ENCODE peak calls at places on chromosomes 5 and 9, in four cellular contexts. K is K562, Y is H1, J is GM12878. Q is an unnamed sample.

GRCh38 chr9:8627944-8628679 is 828.5 kb upstream of the DMAC1 start:
- DNase-seq in J (no peak), Y (no peak), K (no peak), Q (no peak)

GRCh38 chr5:160165137-160166068 is 46.2 kb upstream of the PWWP2A start:
- DNase-seq in J (no peak), K (no peak), Y (no peak), Q (peak)

GRCh38 chr5:1414311-1415058 is 30.8 kb downstream of the SLC6A3 start:
- DNase-seq in J (no peak), K (peak), Y (no peak), Q (no peak)

GRCh38 chr5:55650391-55650790 is 61.7 kb downstream of the SLC38A9 start:
- DNase-seq in K (no peak), J (no peak), Y (no peak), Q (no peak)

GRCh38 chr9:69136185-69136584 is 37.9 kb upstream of the TJP2 start:
- DNase-seq in J (no peak), Y (no peak), K (no peak), Q (no peak)

GRCh38 chr9:13721481-13722235 is 442.2 kb upstream of the MPDZ start:
- DNase-seq in J (no peak), K (no peak), Y (no peak), Q (no peak)

GRCh38 chr5:96968074-96968473 is 32.2 kb downstream of the LNPEP start:
- DNase-seq in J (no peak), Y (no peak), K (no peak), Q (peak)

GRCh38 chr5:175264406-175264805 is 179.6 kb downstream of the DRD1 start:
- DNase-seq in J (no peak), Y (no peak), K (no peak), Q (no peak)

GRCh38 chr5:57174850-57175525 is 1.1 kb downstream of the GPBP1 start:
- DNase-seq in J (no peak), Y (no peak), K (no peak), Q (no peak)

GRCh38 chr9:21383627-21384026 is 1.6 kb downstream of the IFNA2 start:
- DNase-seq in J (no peak), K (no peak), Y (no peak), Q (no peak)

GRCh38 chr9:98372077-98372812 is 116.8 kb upstream of the TBC1D2 start:
- DNase-seq in J (no peak), Y (no peak), K (no peak), Q (no peak)

GRCh38 chr5:98839469-98840383 is 66.3 kb downstream of the RGMB start:
- DNase-seq in J (no peak), Y (no peak), K (no peak), Q (no peak)

GRCh38 chr9:115952667-115953316 is 200.8 kb upstream of the PAPPA start:
- DNase-seq in Y (no peak), K (no peak), J (no peak), Q (no peak)

GRCh38 chr9:75378036-75378435 is 289.7 kb downstream of the OSTF1 start:
- DNase-seq in Y (no peak), J (no peak), K (no peak), Q (no peak)

GRCh38 chr9:133603165-133603927 is 5.8 kb downstream of the FAM163B start:
- DNase-seq in Y (no peak), J (no peak), K (no peak), Q (no peak)

GRCh38 chr5:74483001-74483400 is 157.5 kb downstream of the ENC1 start:
- DNase-seq in Y (no peak), K (no peak), J (no peak), Q (no peak)

GRCh38 chr5:74767579-74767913 is 497 bp downstream of the NSA2 start:
- DNase-seq in J (no peak), K (peak), Y (no peak), Q (peak)

GRCh38 chr9:137451976-137452760 is 7.0 kb downstream of the NSMF start:
- DNase-seq in Y (no peak), J (no peak), K (no peak), Q (no peak)

GRCh38 chr9:105150991-105151685 is 93.3 kb upstream of the SLC44A1 start:
- DNase-seq in Y (no peak), K (no peak), J (no peak), Q (no peak)

GRCh38 chr9:28848671-28849070 is 1275.4 kb upstream of the C9orf72 start:
- DNase-seq in J (no peak), K (no peak), Y (no peak), Q (no peak)

GRCh38 chr5:131973981-131974380 is 28.5 kb upstream of the MEIKIN start:
- DNase-seq in Y (no peak), K (no peak), J (no peak), Q (no peak)

GRCh38 chr9:89619739-89620138 is 14.9 kb downstream of the GADD45G start:
- DNase-seq in J (no peak), Y (no peak), K (no peak), Q (no peak)

GRCh38 chr5:128477946-128478345 is 60.1 kb downstream of the FBN2 start:
- DNase-seq in K (no peak), J (no peak), Y (no peak), Q (no peak)

GRCh38 chr9:32382582-32383320 is 1.7 kb upstream of the ACO1 start:
- DNase-seq in J (no peak), Y (no peak), K (no peak), Q (no peak)

GRCh38 chr5:93886917-93887361 is 145.5 kb upstream of the POU5F2 start:
- DNase-seq in J (no peak), Y (no peak), K (no peak), Q (no peak)

GRCh38 chr5:178768371-178769260 is 38.2 kb upstream of the ZNF354A start:
- DNase-seq in K (no peak), Y (no peak), J (no peak), Q (no peak)

GRCh38 chr5:88256037-88256436 is 12.6 kb downstream of the TMEM161B start:
- DNase-seq in K (no peak), J (no peak), Y (no peak), Q (no peak)

GRCh38 chr9:35960029-35960655 is 2.2 kb upstream of the OR2S2 start:
- DNase-seq in Y (no peak), J (no peak), K (no peak), Q (no peak)

GRCh38 chr9:127525426-127526188 is 74.3 kb downstream of the LRSAM1 start:
- DNase-seq in K (peak), Y (no peak), J (no peak), Q (peak)

GRCh38 chr9:89463986-89464901 is 33.7 kb downstream of the SEMA4D start:
- DNase-seq in Y (no peak), J (peak), K (no peak), Q (no peak)

GRCh38 chr5:68012831-68013230 is 202.7 kb upstream of the PIK3R1 start:
- DNase-seq in J (no peak), Y (no peak), K (no peak), Q (no peak)

GRCh38 chr5:89437450-89438435 is 554.8 kb upstream of the MEF2C start:
- DNase-seq in K (no peak), J (no peak), Y (no peak), Q (no peak)

GRCh38 chr5:4017076-4017803 is 421.6 kb downstream of the IRX1 start:
- DNase-seq in Y (no peak), K (no peak), J (no peak), Q (no peak)

GRCh38 chr5:145697251-145698016 is 137.7 kb downstream of the PRELID2 start:
- DNase-seq in Y (no peak), J (no peak), K (peak), Q (peak)

GRCh38 chr5:75756191-75756590 is 39.0 kb upstream of the POC5 start:
- DNase-seq in Y (no peak), K (no peak), J (no peak), Q (no peak)

GRCh38 chr5:40134883-40135520 is 544.7 kb upstream of the PTGER4 start:
- DNase-seq in K (no peak), Y (no peak), J (no peak), Q (no peak)

GRCh38 chr9:6897831-6898230 is 140.1 kb downstream of the KDM4C start:
- DNase-seq in K (no peak), J (no peak), Y (no peak), Q (no peak)

GRCh38 chr5:141822134-141822533 is 56.1 kb downstream of the PCDH1 start:
- DNase-seq in K (no peak), J (no peak), Y (no peak), Q (no peak)

GRCh38 chr5:40367260-40367659 is 312.5 kb upstream of the PTGER4 start:
- DNase-seq in Y (no peak), J (no peak), K (no peak), Q (no peak)

DNA sequence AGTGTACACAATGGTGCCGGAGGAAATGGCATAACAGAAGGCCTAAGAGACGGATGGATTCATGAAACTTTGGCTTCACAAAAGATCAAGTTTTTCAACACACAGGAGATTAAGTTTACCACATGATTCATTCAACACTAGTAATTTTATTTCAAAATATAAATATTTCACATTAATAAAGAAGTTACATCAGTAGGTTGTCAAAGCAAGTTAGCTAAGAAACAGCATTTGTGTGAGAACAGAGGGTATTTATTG is 1.7 kb upstream of the CTNNAL1 start:
- DNase-seq in Y (no peak), J (no peak), K (no peak), Q (no peak)
- H2AFZ ChIP-seq in Y (no peak), J (no peak), K (no peak), Q (no peak)

GRCh38 chr5:172712610-172713009 is 58.4 kb downstream of the DUSP1 start:
- DNase-seq in K (no peak), J (no peak), Y (no peak), Q (no peak)
- TF ChIP-seq EGR1 in K (no peak), J (no peak), Y (no peak), Q (no peak)

GRCh38 chr5:112418412-112419049 is 546 bp downstream of the EPB41L4A start:
- DNase-seq in Y (no peak), J (no peak), K (no peak), Q (no peak)
- H2AFZ ChIP-seq in Y (no peak), J (peak), K (no peak), Q (peak)

GRCh38 chr9:130114741-130115140 is 57.5 kb upstream of the NCS1 start:
- DNase-seq in Y (no peak), K (no peak), J (no peak), Q (no peak)

GRCh38 chr9:130110596-130111021 is 56.9 kb downstream of the GPR107 start:
- DNase-seq in Y (no peak), J (no peak), K (no peak), Q (no peak)

GRCh38 chr9:130110166-130110565 is 56.5 kb downstream of the GPR107 start:
- DNase-seq in Y (no peak), K (no peak), J (no peak), Q (no peak)

GRCh38 chr9:130111805-130112204 is 58.1 kb downstream of the GPR107 start:
- DNase-seq in Y (no peak), K (no peak), J (no peak), Q (no peak)

DNA sequence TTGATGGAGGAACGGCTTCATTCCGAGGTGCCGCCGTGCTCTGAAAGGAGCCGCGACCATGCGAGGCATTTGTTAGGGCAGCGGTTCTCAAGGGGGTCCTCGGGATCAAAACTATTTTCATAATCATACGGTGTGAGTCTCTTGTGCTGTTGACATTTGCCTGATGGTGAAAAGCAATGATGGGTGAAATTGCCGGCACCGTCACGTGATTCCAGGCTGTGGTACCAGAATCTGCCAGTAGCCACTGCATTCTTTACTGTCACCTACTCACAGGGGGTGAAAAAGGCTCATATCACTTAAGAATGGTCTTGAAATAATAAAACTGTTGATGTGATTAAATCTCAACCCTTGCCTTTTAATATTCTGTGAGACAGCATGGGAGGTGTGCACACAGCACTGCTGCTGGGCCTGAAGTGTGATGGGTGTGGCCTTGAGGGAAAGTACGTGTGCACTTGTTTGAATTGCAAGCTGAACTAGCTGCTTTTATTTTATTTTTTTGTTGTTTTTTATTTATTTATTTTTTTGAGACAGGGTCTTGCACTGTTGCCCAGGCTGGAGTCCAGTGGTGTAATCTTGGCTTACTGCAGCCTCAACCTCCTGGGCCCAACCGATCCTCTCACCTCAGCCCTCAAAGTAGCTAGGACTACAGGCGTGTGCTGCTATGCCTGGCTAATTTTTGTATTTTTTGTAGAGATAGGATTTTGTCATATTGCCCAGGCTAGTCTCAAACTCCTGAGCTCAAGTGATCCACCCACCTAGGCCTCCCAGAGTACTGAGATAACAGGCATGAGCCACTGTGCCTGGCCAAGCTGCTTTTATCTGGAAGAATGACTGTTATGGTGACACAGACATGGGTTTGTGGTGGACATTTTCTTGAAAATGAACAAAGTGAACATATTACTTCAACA is 58.8 kb downstream of the GPR107 start:
- DNase-seq in J (no peak), K (no peak), Y (no peak), Q (no peak)
- TF ChIP-seq EGR1 in J (no peak), K (peak), Y (no peak), Q (no peak)

GRCh38 chr5:65062684-65063083 is 294.0 kb downstream of the CWC27 start:
- DNase-seq in J (no peak), K (no peak), Y (no peak), Q (no peak)
- H2AFZ ChIP-seq in J (peak), K (peak), Y (peak), Q (no peak)

GRCh38 chr5:124060010-124060409 is 548.0 kb downstream of the CSNK1G3 start:
- DNase-seq in J (no peak), K (no peak), Y (no peak), Q (no peak)

GRCh38 chr5:124059200-124059599 is 547.2 kb downstream of the CSNK1G3 start:
- DNase-seq in K (no peak), J (no peak), Y (no peak), Q (no peak)

GRCh38 chr5:124057815-124058231 is 545.8 kb downstream of the CSNK1G3 start:
- DNase-seq in K (no peak), Y (no peak), J (no peak), Q (no peak)

GRCh38 chr5:124056326-124057160 is 544.6 kb downstream of the CSNK1G3 start:
- DNase-seq in K (no peak), J (peak), Y (no peak), Q (no peak)

GRCh38 chr5:124057161-124057814 is 545.3 kb downstream of the CSNK1G3 start:
- DNase-seq in Y (no peak), J (peak), K (no peak), Q (no peak)
- TF ChIP-seq EGR1 in Y (no peak), J (no peak), K (no peak), Q (no peak)

GRCh38 chr5:8241558-8241957 is 372.6 kb downstream of the MTRR start:
- DNase-seq in K (no peak), J (no peak), Y (no peak), Q (no peak)

GRCh38 chr5:8253376-8253775 is 384.4 kb downstream of the MTRR start:
- DNase-seq in K (no peak), Y (no peak), J (no peak), Q (no peak)

GRCh38 chr5:8247074-8247473 is 378.1 kb downstream of the MTRR start:
- DNase-seq in K (no peak), Y (no peak), J (no peak), Q (no peak)

DNA sequence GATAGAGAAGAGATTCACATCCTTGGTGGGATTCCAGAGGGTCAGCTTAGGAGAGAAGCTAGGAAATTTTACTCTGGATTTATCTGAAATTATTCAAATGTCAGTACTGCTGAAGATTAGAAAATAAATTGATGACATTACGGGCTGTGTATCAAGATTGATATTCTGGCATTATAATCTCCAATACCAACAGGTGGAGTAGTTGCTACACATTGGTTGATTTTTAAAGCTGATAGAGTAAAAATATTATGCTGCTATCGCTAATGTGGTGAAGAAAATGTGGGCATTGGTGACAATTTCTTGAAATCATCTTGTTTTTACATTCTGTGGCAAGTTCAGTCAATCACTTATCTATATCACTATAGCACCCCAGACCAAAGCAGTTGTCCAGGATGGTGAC is 378.5 kb downstream of the MTRR start:
- DNase-seq in K (no peak), J (no peak), Y (no peak), Q (no peak)
- H2AFZ ChIP-seq in K (no peak), J (no peak), Y (no peak), Q (no peak)

GRCh38 chr5:151198861-151199260 is 25.0 kb downstream of the CCDC69 start:
- DNase-seq in K (no peak), Y (no peak), J (no peak), Q (no peak)
- TF ChIP-seq EGR1 in K (no peak), Y (no peak), J (no peak), Q (no peak)

Q was measured in HCT116.